ENCODE peak calls at places on chromosomes 3 and 15, in nine cellular contexts. J is SJSA1; M is mucosa of gallbladder; O is AG04449; Z is HS-27A; A is AML-193; T is fibroblast of the aortic adventitia; K is activated CD4-positive, alpha-beta T cell treated with anti-CD3 and anti-CD28 coated beads for 4 hours; N is cerebellum. E is an unnamed sample.

GRCh38 chr15:69958494-69959134 is 139.1 kb downstream of the TLE3 start:
- DNase-seq in J (no peak), M (no peak), O (no peak), Z (no peak), A (no peak), T (no peak), K (no peak), N (no peak), E (no peak)

GRCh38 chr3:46923559-46924350 is 46.2 kb downstream of the PTH1R start:
- DNase-seq in J (no peak), M (no peak), O (no peak), Z (no peak), A (peak), T (peak), K (peak), N (peak), E (peak)

GRCh38 chr3:13148561-13149330 is 75.5 kb upstream of the IQSEC1 start:
- DNase-seq in J (no peak), M (no peak), O (no peak), Z (no peak), A (no peak), T (no peak), K (no peak), N (peak), E (no peak)

GRCh38 chr3:75329713-75330112 is 334.4 kb upstream of the FRG2C start:
- DNase-seq in J (no peak), M (no peak), O (no peak), Z (no peak), A (no peak), T (no peak), K (no peak), N (no peak), E (peak)

GRCh38 chr3:120642368-120642948 is 39.6 kb downstream of the HGD start:
- DNase-seq in J (peak), M (no peak), O (no peak), Z (no peak), A (peak), T (peak), K (no peak), N (no peak), E (no peak)

GRCh38 chr3:186108106-186108940 is 566 bp downstream of the ETV5 start:
- DNase-seq in J (peak), M (no peak), O (no peak), Z (no peak), A (no peak), T (peak), K (no peak), N (peak), E (peak)

GRCh38 chr3:4222574-4222973 is 80.6 kb upstream of the SETMAR start:
- DNase-seq in J (no peak), M (no peak), O (no peak), Z (no peak), A (no peak), T (no peak), K (no peak), N (no peak), E (no peak)

GRCh38 chr3:161372321-161373260 is 1.3 kb upstream of the SPTSSB start:
- DNase-seq in J (peak), M (peak), O (no peak), Z (no peak), A (no peak), T (no peak), K (peak), N (peak), E (peak)

GRCh38 chr3:43998374-43998840 is 243.3 kb upstream of the TOPAZ1 start:
- DNase-seq in J (no peak), M (no peak), O (no peak), Z (peak), A (no peak), T (no peak), K (no peak), N (no peak), E (no peak)

GRCh38 chr15:91289324-91289723 is 189.3 kb downstream of the SV2B start:
- DNase-seq in J (no peak), M (no peak), O (no peak), Z (no peak), A (peak), T (no peak), K (no peak), N (peak), E (no peak)

GRCh38 chr3:105355355-105356063 is 11.2 kb upstream of the ALCAM start:
- DNase-seq in J (no peak), M (no peak), O (no peak), Z (no peak), A (no peak), T (no peak), K (no peak), N (no peak), E (no peak)

GRCh38 chr3:175108613-175109151 is 249.5 kb downstream of the NAALADL2 start:
- DNase-seq in J (no peak), M (no peak), O (no peak), Z (no peak), A (no peak), T (no peak), K (no peak), N (no peak), E (no peak)

E was measured in Ammon's horn.